ENCODE peak calls at places on chromosomes 16 and 17, in ten cellular contexts. T is heart right ventricle, D is germinal center, G is fibroblast of lung, Z is D341Med, U is Calu3, H is C1 segment of cervical spinal cord, P is endodermal cell, M is BJ, Y is endothelial cell. N is an unnamed sample.

GRCh38 chr16:20175358-20175757 is 101.7 kb upstream of the GPR139 start:
- DNase-seq in U (no peak), P (no peak), T (no peak), Y (no peak), H (no peak), Z (no peak), G (no peak), D (no peak), M (no peak), N (no peak)

GRCh38 chr16:86978445-86979030 is 338.7 kb downstream of the C16orf95 start:
- DNase-seq in M (no peak), Y (no peak), G (no peak), Z (no peak), H (no peak), T (no peak), P (no peak), D (no peak), U (no peak), N (no peak)

GRCh38 chr17:73343739-73344454 is 32.1 kb upstream of the CDC42EP4 start:
- DNase-seq in Z (peak), D (no peak), U (peak), G (no peak), T (no peak), M (no peak), P (no peak), H (no peak), Y (no peak), N (no peak)

GRCh38 chr16:28609631-28610594 is at the start of gene SULT1A1:
- DNase-seq in H (no peak), P (peak), Y (no peak), M (no peak), Z (peak), D (no peak), G (no peak), T (peak), U (peak), N (peak)

GRCh38 chr17:1627219-1627986 is 1.2 kb downstream of the SLC43A2 start:
- DNase-seq in Y (peak), M (no peak), G (no peak), P (peak), D (peak), Z (no peak), T (no peak), H (peak), U (no peak), N (peak)

GRCh38 chr17:75937652-75938051 is 3.2 kb downstream of the FBF1 start:
- DNase-seq in D (no peak), Z (no peak), H (no peak), U (no peak), M (no peak), G (no peak), Y (no peak), P (no peak), T (no peak), N (no peak)

GRCh38 chr16:48161906-48162305 is 6.1 kb upstream of the ABCC12 start:
- DNase-seq in P (no peak), H (no peak), U (no peak), T (no peak), G (no peak), M (no peak), D (no peak), Y (no peak), Z (no peak), N (no peak)

GRCh38 chr17:35291802-35292201 is 48.9 kb downstream of the SLFN5 start:
- DNase-seq in Y (no peak), G (peak), H (no peak), U (no peak), P (no peak), D (no peak), T (no peak), M (peak), Z (no peak), N (no peak)

GRCh38 chr16:66845791-66846221 is 1.6 kb downstream of the CA7 start:
- DNase-seq in U (no peak), P (peak), G (no peak), Y (no peak), Z (peak), D (no peak), M (no peak), H (no peak), T (no peak), N (no peak)

GRCh38 chr16:76955629-76956028 is 235.4 kb upstream of the MON1B start:
- DNase-seq in M (no peak), Z (no peak), P (no peak), G (peak), U (peak), Y (no peak), T (no peak), H (no peak), D (no peak), N (no peak)

GRCh38 chr17:17751489-17751995 is 70.3 kb downstream of the RAI1 start:
- DNase-seq in Y (no peak), D (no peak), Z (no peak), G (no peak), P (peak), U (no peak), H (no peak), M (no peak), T (no peak), N (no peak)

GRCh38 chr17:82216301-82217119 is 3.9 kb upstream of the CCDC57 start:
- DNase-seq in U (peak), T (peak), D (peak), Z (peak), H (peak), Y (no peak), M (no peak), P (no peak), G (peak), N (peak)

GRCh38 chr16:57446530-57447141 is 549 bp downstream of the CIAPIN1 start:
- DNase-seq in U (peak), Z (no peak), H (peak), M (no peak), G (peak), P (no peak), Y (no peak), T (peak), D (peak), N (peak)

GRCh38 chr17:61331886-61332285 is 67.8 kb upstream of the TBX2 start:
- DNase-seq in T (no peak), Y (no peak), U (no peak), Z (no peak), G (no peak), M (no peak), H (no peak), D (no peak), P (no peak), N (no peak)

GRCh38 chr16:47699090-47699489 is 238.0 kb downstream of the PHKB start:
- DNase-seq in M (no peak), G (no peak), P (no peak), Z (no peak), Y (no peak), U (no peak), H (no peak), T (no peak), D (no peak), N (no peak)

GRCh38 chr17:36721560-36722120 is 120.3 kb downstream of the MRM1 start:
- DNase-seq in Y (no peak), H (no peak), P (no peak), Z (no peak), T (no peak), U (no peak), D (no peak), G (no peak), M (no peak), N (no peak)

GRCh38 chr16:50606431-50607050 is 58.3 kb downstream of the NKD1 start:
- DNase-seq in Z (no peak), T (no peak), H (no peak), Y (no peak), U (no peak), D (no peak), M (no peak), G (no peak), P (no peak), N (no peak)

GRCh38 chr16:89322381-89323119 is 105.0 kb downstream of the ZNF778 start:
- DNase-seq in Y (peak), G (peak), H (no peak), M (no peak), T (peak), P (peak), D (no peak), U (no peak), Z (no peak), N (peak)

GRCh38 chr16:85428168-85428898 is 184.8 kb upstream of the GSE1 start:
- DNase-seq in M (no peak), U (peak), G (no peak), Y (peak), H (no peak), Z (peak), D (peak), P (peak), T (no peak), N (peak)

N was measured in thyroid gland.